ENCODE peak calls at places on chromosomes 7 and 10, in seven cellular contexts. Q is NCI-H446 treated with DMSO at 0.1 percent for 48 hours; F is Ammon's horn; T is activated naive CD4-positive, alpha-beta T cell treated with anti-CD3 and anti-CD28 coated beads for 36 hours; J is activated CD4-positive, alpha-beta T cell treated with anti-CD3 and anti-CD28 coated beads for 4 hours; L is dorsolateral prefrontal cortex; C is kidney tubule cell. Y is an unnamed sample.

GRCh38 chr7:70711441-70711840 is 420.5 kb upstream of the GALNT17 start:
- DNase-seq in Q (no peak), F (no peak), T (no peak), J (no peak), L (no peak), C (no peak), Y (no peak)

GRCh38 chr10:62261666-62262065 is 7.0 kb downstream of the RTKN2 start:
- DNase-seq in Q (no peak), F (no peak), T (no peak), J (no peak), L (no peak), C (no peak), Y (no peak)

GRCh38 chr7:20164420-20165145 is 52.6 kb downstream of the MACC1 start:
- DNase-seq in Q (no peak), F (no peak), T (no peak), J (no peak), L (no peak), C (no peak), Y (no peak)

GRCh38 chr7:93690021-93690420 is 115.5 kb upstream of the CALCR start:
- DNase-seq in Q (peak; percentile 6), F (no peak), T (no peak), J (no peak), L (no peak), C (no peak), Y (no peak)

GRCh38 chr7:33986951-33987948 is 81.9 kb downstream of the BMPER start:
- DNase-seq in Q (peak; percentile 47), F (no peak), T (no peak), J (no peak), L (no peak), C (peak; percentile 98), Y (no peak)

GRCh38 chr10:73874267-73875138 is at the start of gene CAMK2G:
- DNase-seq in Q (peak; percentile 0), F (peak; percentile 86), T (peak; percentile 89), J (peak; percentile 82), L (peak; percentile 80), C (peak; percentile 87), Y (peak; percentile 4)

GRCh38 chr7:127905491-127906330 is 125.5 kb downstream of the LRRC4 start:
- DNase-seq in Q (no peak), F (no peak), T (peak; percentile 54), J (no peak), L (no peak), C (peak; percentile 87), Y (no peak)

GRCh38 chr10:4174197-4174596 is 389.2 kb upstream of the KLF6 start:
- DNase-seq in Q (no peak), F (no peak), T (peak; percentile 12), J (no peak), L (no peak), C (no peak), Y (no peak)

GRCh38 chr7:8411103-8411502 is 22.3 kb upstream of the NXPH1 start:
- DNase-seq in Q (no peak), F (no peak), T (no peak), J (no peak), L (no peak), C (no peak), Y (no peak)

GRCh38 chr7:134478707-134479106 is 19.8 kb upstream of the AKR1B1 start:
- DNase-seq in Q (no peak), F (no peak), T (no peak), J (no peak), L (no peak), C (no peak), Y (no peak)

GRCh38 chr7:129830949-129831348 is 121.8 kb downstream of the UBE2H start:
- DNase-seq in Q (no peak), F (no peak), T (no peak), J (no peak), L (no peak), C (no peak), Y (no peak)

GRCh38 chr7:35647171-35647574 is 47.8 kb downstream of the HERPUD2 start:
- DNase-seq in Q (no peak), F (no peak), T (no peak), J (no peak), L (no peak), C (peak; percentile 8), Y (no peak)

GRCh38 chr10:26621889-26622681 is 75.4 kb upstream of the PDSS1 start:
- DNase-seq in Q (no peak), F (no peak), T (peak; percentile 63), J (peak; percentile 6), L (no peak), C (peak; percentile 40), Y (no peak)

GRCh38 chr7:22350466-22351328 is 6.3 kb downstream of the RAPGEF5 start:
- DNase-seq in Q (peak; percentile 41), F (no peak), T (no peak), J (no peak), L (no peak), C (peak; percentile 42), Y (no peak)

GRCh38 chr10:123689880-123690279 is 23.7 kb downstream of the GPR26 start:
- DNase-seq in Q (no peak), F (no peak), T (no peak), J (no peak), L (no peak), C (no peak), Y (no peak)

GRCh38 chr10:84352251-84352842 is 24.0 kb downstream of the CCSER2 start:
- DNase-seq in Q (no peak), F (peak; percentile 75), T (peak; percentile 85), J (peak; percentile 65), L (no peak), C (peak; percentile 59), Y (peak; percentile 4)

GRCh38 chr10:122476034-122476695 is 14.8 kb downstream of the HTRA1 start:
- DNase-seq in Q (no peak), F (no peak), T (no peak), J (no peak), L (no peak), C (no peak), Y (no peak)

GRCh38 chr10:132815161-132815857 is 29.4 kb upstream of the NKX6-2 start:
- DNase-seq in Q (no peak), F (no peak), T (no peak), J (no peak), L (peak; percentile 12), C (no peak), Y (no peak)

GRCh38 chr10:133396035-133396624 is 2.2 kb downstream of the MTG1 start:
- DNase-seq in Q (no peak), F (peak; percentile 1), T (no peak), J (no peak), L (peak; percentile 36), C (peak; percentile 37), Y (no peak)

GRCh38 chr7:30412810-30413504 is 65.6 kb downstream of the NOD1 start:
- DNase-seq in Q (peak; percentile 37), F (peak; percentile 78), T (peak; percentile 10), J (no peak), L (no peak), C (peak; percentile 89), Y (no peak)

GRCh38 chr7:8217200-8218068 is 44.5 kb downstream of the ICA1 start:
- DNase-seq in Q (peak; percentile 63), F (peak; percentile 80), T (peak; percentile 8), J (peak; percentile 24), L (no peak), C (peak; percentile 74), Y (peak; percentile 70)

GRCh38 chr7:5396999-5397656 is 26.5 kb downstream of the TNRC18 start:
- DNase-seq in Q (no peak), F (peak; percentile 84), T (peak; percentile 92), J (peak; percentile 87), L (peak; percentile 65), C (peak; percentile 17), Y (no peak)

GRCh38 chr10:100792544-100792943 is 47.2 kb downstream of the PAX2 start:
- DNase-seq in Q (no peak), F (no peak), T (no peak), J (no peak), L (no peak), C (no peak), Y (no peak)

GRCh38 chr7:116525298-116525912 is 569 bp downstream of the CAV1 start:
- DNase-seq in Q (no peak), F (no peak), T (peak; percentile 62), J (peak; percentile 21), L (no peak), C (peak; percentile 52), Y (no peak)

GRCh38 chr7:4190021-4190981 is 491.8 kb upstream of the FOXK1 start:
- DNase-seq in Q (no peak), F (no peak), T (no peak), J (no peak), L (no peak), C (peak; percentile 57), Y (peak; percentile 83)

GRCh38 chr10:129511758-129512157 is 44.7 kb downstream of the MGMT start:
- DNase-seq in Q (no peak), F (no peak), T (no peak), J (no peak), L (no peak), C (no peak), Y (no peak)

GRCh38 chr10:26488344-26488743 is 50.2 kb downstream of the APBB1IP start:
- DNase-seq in Q (no peak), F (no peak), T (peak; percentile 57), J (no peak), L (no peak), C (peak; percentile 89), Y (no peak)

Y was measured in NCI-H748 treated with DMSO at 0.1 percent for 48 hours.